ENCODE peak calls at places on chromosome 6, in eight cellular contexts. B, H, L, R, E, P, U and X are unnamed samples.

GRCh38 chr6:118750143-118750542 is 98.8 kb upstream of the CEP85L start:
- DNase-seq in H (no peak), U (no peak), E (no peak), B (no peak), P (no peak), R (no peak), L (no peak), X (peak)

GRCh38 chr6:135739288-135739687 is 112.2 kb upstream of the PDE7B start:
- DNase-seq in E (no peak), L (no peak), B (peak), H (no peak), P (no peak), R (no peak), U (peak), X (peak)

GRCh38 chr6:113819169-113819830 is 37.8 kb upstream of the MARCKS start:
- DNase-seq in L (no peak), P (no peak), B (no peak), R (no peak), E (no peak), H (no peak), U (no peak), X (no peak)

GRCh38 chr6:112357801-112358200 is 10.7 kb downstream of the RFPL4B start:
- DNase-seq in P (no peak), E (no peak), H (no peak), B (peak), R (no peak), L (no peak), U (no peak), X (peak)

GRCh38 chr6:98526465-98526864 is 307.9 kb upstream of the POU3F2 start:
- DNase-seq in L (no peak), R (no peak), B (no peak), P (no peak), H (no peak), E (no peak), U (no peak), X (no peak)

GRCh38 chr6:10404799-10405524 is 9.9 kb downstream of the TFAP2A start:
- DNase-seq in B (no peak), U (no peak), H (no peak), E (no peak), P (no peak), R (no peak), L (no peak), X (peak)

GRCh38 chr6:44725070-44725469 is 337.6 kb downstream of the CDC5L start:
- DNase-seq in E (no peak), L (no peak), R (no peak), H (no peak), P (no peak), U (no peak), B (peak), X (peak)

GRCh38 chr6:45988635-45989034 is 27.0 kb downstream of the CLIC5 start:
- DNase-seq in E (peak), H (no peak), B (no peak), P (peak), U (no peak), L (no peak), R (peak), X (no peak)

GRCh38 chr6:141164042-141164748 is 968.5 kb upstream of the GJE1 start:
- DNase-seq in L (no peak), P (peak), R (no peak), B (no peak), E (peak), U (no peak), H (no peak), X (no peak)

GRCh38 chr6:166553563-166554271 is 32.8 kb downstream of the RAMACL start:
- DNase-seq in E (peak), B (peak), P (no peak), U (no peak), L (no peak), R (no peak), H (no peak), X (peak)

GRCh38 chr6:129671442-129672344 is 38.3 kb downstream of the ARHGAP18 start:
- DNase-seq in L (no peak), R (no peak), E (no peak), P (no peak), H (no peak), U (peak), B (no peak), X (peak)